ENCODE peak calls at places on chromosomes 11 and 22, in five cellular contexts. D, C, I, H and W are unnamed samples.

GRCh38 chr11:87897921-87898320 is 277.3 kb downstream of the RAB38 start:
- DNase-seq in D (no peak), H (no peak), I (no peak), C (no peak), W (no peak)

GRCh38 chr11:116615211-116615865 is 157.4 kb downstream of the BUD13 start:
- DNase-seq in C (no peak), I (no peak), H (no peak), D (no peak), W (no peak)

GRCh38 chr11:69166186-69167115 is 10.7 kb downstream of the SMIM38 start:
- DNase-seq in C (peak), H (no peak), D (peak), I (no peak), W (no peak)

GRCh38 chr11:128200467-128200866 is 386.9 kb downstream of the ETS1 start:
- DNase-seq in D (no peak), C (no peak), H (no peak), I (no peak), W (no peak)

GRCh38 chr11:112719736-112720525 is 241.3 kb upstream of the NCAM1 start:
- DNase-seq in C (no peak), H (no peak), D (no peak), I (no peak), W (no peak)

GRCh38 chr11:134864233-134864967 is 452.4 kb upstream of the B3GAT1 start:
- DNase-seq in I (no peak), H (no peak), C (no peak), D (no peak), W (no peak)

GRCh38 chr11:77351281-77351905 is 49.9 kb upstream of the GDPD4 start:
- DNase-seq in C (no peak), I (no peak), D (peak), H (no peak), W (no peak)

GRCh38 chr11:122642971-122643370 is 12.6 kb upstream of the UBASH3B start:
- DNase-seq in I (no peak), C (no peak), D (no peak), H (no peak), W (no peak)

GRCh38 chr11:35822815-35823495 is 120.9 kb upstream of the LDLRAD3 start:
- DNase-seq in D (peak), C (no peak), I (no peak), H (no peak), W (no peak)

GRCh38 chr11:14308114-14308896 is 50.7 kb downstream of the RRAS2 start:
- DNase-seq in H (no peak), D (peak), I (no peak), C (peak), W (no peak)

GRCh38 chr22:32588063-32588462 is 113.5 kb downstream of the FBXO7 start:
- DNase-seq in I (no peak), H (no peak), C (no peak), D (no peak), W (no peak)

GRCh38 chr22:45334528-45334927 is 24.8 kb downstream of the FAM118A start:
- DNase-seq in I (no peak), D (no peak), C (no peak), H (no peak), W (no peak)

GRCh38 chr22:30290679-30291333 is 1.5 kb upstream of the CASTOR1 start:
- DNase-seq in C (no peak), I (peak), D (peak), H (no peak), W (peak)

GRCh38 chr22:38191115-38191514 is 9.5 kb upstream of the PLA2G6 start:
- DNase-seq in H (no peak), C (no peak), D (no peak), I (no peak), W (no peak)

GRCh38 chr11:83566948-83567347 is 280.8 kb upstream of the CCDC90B start:
- DNase-seq in C (no peak), H (no peak), I (no peak), D (peak), W (no peak)

GRCh38 chr22:19456541-19456940 is 9.0 kb upstream of the C22orf39 start:
- DNase-seq in H (no peak), D (no peak), C (no peak), I (no peak), W (no peak)

GRCh38 chr11:110184974-110185597 is 91.9 kb downstream of the ZC3H12C start:
- DNase-seq in C (no peak), H (no peak), I (no peak), D (peak), W (peak)

GRCh38 chr11:69335010-69335409 is 41.1 kb downstream of the MYEOV start:
- DNase-seq in C (no peak), I (peak), D (no peak), H (no peak), W (peak)

GRCh38 chr11:31699066-31699465 is 112.1 kb downstream of the PAX6 start:
- DNase-seq in I (no peak), C (no peak), D (no peak), H (no peak), W (no peak)

GRCh38 chr11:58647141-58647699 is 24.8 kb downstream of the CNTF start:
- DNase-seq in I (no peak), D (no peak), H (no peak), C (no peak), W (no peak)